ENCODE peak calls at places on chromosomes 7 and 10, in five cellular contexts. J is stimulated activated CD8-positive, alpha-beta memory T cell treated with anti-CD3 and anti-CD28 coated beads, Interleukin-2, amount 100 ng/mL, for 48 hours; F is NCI-H1092 treated with DMSO at 0.1 percent for 48 hours; O is Calu3; R is GM13976. U is an unnamed sample.

GRCh38 chr7:5526190-5527037 is 102.8 kb upstream of the TNRC18 start:
- DNase-seq in O (peak), J (peak), F (no peak), R (peak), U (no peak)

GRCh38 chr10:95756061-95756751 is at the start of gene ENTPD1:
- DNase-seq in F (no peak), O (no peak), J (no peak), R (no peak), U (no peak)

GRCh38 chr10:103966671-103967432 is at the start of gene SLK:
- DNase-seq in J (peak), F (peak), R (peak), O (peak), U (peak)

GRCh38 chr7:148914208-148914777 is 30.2 kb upstream of the EZH2 start:
- DNase-seq in J (peak), F (no peak), O (peak), R (peak), U (no peak)

GRCh38 chr7:94436018-94436604 is 41.4 kb downstream of the COL1A2 start:
- DNase-seq in O (peak), F (peak), R (peak), J (peak), U (peak)

GRCh38 chr10:133198206-133198605 is 31.8 kb upstream of the UTF1 start:
- DNase-seq in R (no peak), J (no peak), F (no peak), O (no peak), U (no peak)

GRCh38 chr10:33310853-33311252 is 23.6 kb downstream of the NRP1 start:
- DNase-seq in J (no peak), O (no peak), F (no peak), R (no peak), U (no peak)

GRCh38 chr7:30157217-30157616 is 22.4 kb downstream of the MTURN start:
- DNase-seq in O (no peak), F (peak), R (no peak), J (no peak), U (no peak)

GRCh38 chr7:106890952-106891351 is 25.9 kb downstream of the PIK3CG start:
- DNase-seq in R (no peak), F (no peak), J (no peak), O (no peak), U (no peak)

U was measured in NCI-H345.